ENCODE peak calls at places on chromosomes 13 and 19, in eight cellular contexts. One of them, this sample, is unnamed.

GRCh38 chr19:1019980-1020867 is 699 bp downstream of the TMEM259 start:
- DNase-seq in Peyer's patch: no peak
- DNase-seq in breast epithelium: no peak
- DNase-seq in H54: no peak
- DNase-seq in tibial nerve: no peak
- DNase-seq in upper lobe of left lung: peak
- DNase-seq in NB4: peak
- DNase-seq in transverse colon: no peak
- DNase-seq in this sample: no peak

GRCh38 chr19:46056536-46056935 is 15.7 kb upstream of the IGFL4 start:
- DNase-seq in Peyer's patch: no peak
- DNase-seq in tibial nerve: no peak
- DNase-seq in breast epithelium: no peak
- DNase-seq in NB4: no peak
- DNase-seq in H54: no peak
- DNase-seq in upper lobe of left lung: no peak
- DNase-seq in transverse colon: no peak
- DNase-seq in this sample: no peak

GRCh38 chr13:74206061-74206561 is 71.9 kb upstream of the KLF12 start:
- DNase-seq in NB4: no peak
- DNase-seq in breast epithelium: no peak
- DNase-seq in upper lobe of left lung: no peak
- DNase-seq in tibial nerve: no peak
- DNase-seq in transverse colon: no peak
- DNase-seq in H54: no peak
- DNase-seq in Peyer's patch: no peak
- DNase-seq in this sample: no peak

GRCh38 chr13:67374391-67374790 is 144.3 kb upstream of the PCDH9 start:
- DNase-seq in upper lobe of left lung: no peak
- DNase-seq in transverse colon: no peak
- DNase-seq in NB4: no peak
- DNase-seq in tibial nerve: no peak
- DNase-seq in Peyer's patch: no peak
- DNase-seq in H54: no peak
- DNase-seq in breast epithelium: no peak
- DNase-seq in this sample: no peak

GRCh38 chr19:45496349-45496953 is 396 bp downstream of the RTN2 start:
- DNase-seq in Peyer's patch: no peak
- DNase-seq in NB4: peak
- DNase-seq in H54: no peak
- DNase-seq in transverse colon: no peak
- DNase-seq in tibial nerve: no peak
- DNase-seq in upper lobe of left lung: peak
- DNase-seq in breast epithelium: no peak
- DNase-seq in this sample: peak

GRCh38 chr19:51439021-51439465 is 19.2 kb downstream of the SIGLEC8 start:
- DNase-seq in Peyer's patch: peak
- DNase-seq in NB4: peak
- DNase-seq in breast epithelium: no peak
- DNase-seq in H54: no peak
- DNase-seq in upper lobe of left lung: no peak
- DNase-seq in tibial nerve: peak
- DNase-seq in transverse colon: no peak
- DNase-seq in this sample: no peak

GRCh38 chr13:36919206-36919832 is 719 bp downstream of the SMAD9 start:
- DNase-seq in H54: no peak
- DNase-seq in NB4: no peak
- DNase-seq in tibial nerve: peak
- DNase-seq in transverse colon: peak
- DNase-seq in Peyer's patch: no peak
- DNase-seq in upper lobe of left lung: peak
- DNase-seq in breast epithelium: no peak
- DNase-seq in this sample: no peak

GRCh38 chr19:18208098-18208951 is 4.5 kb upstream of the RAB3A start:
- DNase-seq in transverse colon: peak
- DNase-seq in tibial nerve: no peak
- DNase-seq in breast epithelium: no peak
- DNase-seq in Peyer's patch: peak
- DNase-seq in H54: no peak
- DNase-seq in upper lobe of left lung: peak
- DNase-seq in NB4: peak
- DNase-seq in this sample: peak

GRCh38 chr13:101434486-101434885 is 18.0 kb upstream of the ITGBL1 start:
- DNase-seq in tibial nerve: no peak
- DNase-seq in transverse colon: no peak
- DNase-seq in H54: no peak
- DNase-seq in Peyer's patch: no peak
- DNase-seq in NB4: no peak
- DNase-seq in breast epithelium: no peak
- DNase-seq in upper lobe of left lung: no peak
- DNase-seq in this sample: no peak

DNA sequence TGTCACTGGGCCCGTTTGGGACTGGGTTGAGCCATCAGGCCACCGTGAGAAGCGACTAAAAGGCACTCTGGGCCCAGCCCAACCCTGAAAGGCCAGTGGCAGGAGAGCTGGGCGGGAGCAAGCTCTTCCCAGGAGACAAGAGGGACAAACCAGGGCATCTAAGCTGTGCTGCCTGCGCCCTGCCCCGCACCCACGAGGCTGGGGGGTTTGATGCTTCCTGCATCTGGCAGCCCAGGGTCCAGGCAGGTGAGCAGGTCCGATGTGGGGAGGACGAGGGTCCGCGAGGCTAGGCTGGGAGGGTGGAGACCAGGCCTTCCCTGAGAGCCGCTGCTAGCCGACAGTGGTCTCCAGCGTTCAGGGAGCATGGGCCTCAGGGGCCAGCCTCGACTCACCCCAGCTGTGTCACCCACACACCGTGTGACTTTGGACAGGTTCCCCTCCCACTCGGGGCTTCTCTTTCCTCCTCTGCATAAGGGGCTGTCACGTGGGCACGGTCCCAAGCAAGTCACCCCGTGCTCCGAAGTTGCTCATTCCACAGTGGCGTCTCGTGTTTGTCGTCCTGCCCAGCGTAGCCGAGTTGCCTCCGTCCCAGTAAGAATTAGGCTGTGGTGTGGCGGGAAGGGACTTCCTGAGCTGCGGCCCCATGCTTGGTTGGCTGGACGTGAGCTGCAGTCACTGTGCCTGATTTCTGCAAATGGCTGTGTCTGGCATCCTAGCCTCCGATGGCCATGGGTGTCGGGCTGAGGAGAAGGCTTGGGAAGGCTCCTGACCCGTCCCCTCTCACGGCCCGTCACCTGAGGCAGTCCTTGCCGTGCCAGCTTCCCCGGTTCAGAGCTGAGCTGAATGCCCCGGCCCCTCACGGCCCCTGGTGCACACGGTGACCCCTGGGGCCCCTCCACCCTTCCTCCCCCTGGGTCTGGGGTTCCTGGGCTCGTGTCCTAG is 15.7 kb downstream of the PLIN4 start:
- DNase-seq in H54: no peak
- DNase-seq in NB4: no peak
- DNase-seq in Peyer's patch: no peak
- DNase-seq in transverse colon: no peak
- DNase-seq in tibial nerve: no peak
- DNase-seq in breast epithelium: no peak
- DNase-seq in upper lobe of left lung: peak
- DNase-seq in this sample: no peak
- TF ChIP-seq POLR2A in H54: no peak
- TF ChIP-seq POLR2A in NB4: no peak
- TF ChIP-seq POLR2A in Peyer's patch: no peak
- TF ChIP-seq POLR2A in transverse colon: no peak
- TF ChIP-seq POLR2A in tibial nerve: no peak
- TF ChIP-seq POLR2A in breast epithelium: no peak
- TF ChIP-seq POLR2A in upper lobe of left lung: no peak
- TF ChIP-seq POLR2A in this sample: no peak

GRCh38 chr13:28099396-28100148 is 804 bp downstream of the FLT3 start:
- DNase-seq in breast epithelium: no peak
- DNase-seq in Peyer's patch: no peak
- DNase-seq in NB4: peak
- DNase-seq in upper lobe of left lung: no peak
- DNase-seq in transverse colon: no peak
- DNase-seq in H54: no peak
- DNase-seq in tibial nerve: no peak
- DNase-seq in this sample: no peak

GRCh38 chr13:28097503-28097902 is 2.9 kb downstream of the FLT3 start:
- DNase-seq in breast epithelium: no peak
- DNase-seq in NB4: no peak
- DNase-seq in transverse colon: no peak
- DNase-seq in H54: no peak
- DNase-seq in tibial nerve: no peak
- DNase-seq in upper lobe of left lung: no peak
- DNase-seq in Peyer's patch: no peak
- DNase-seq in this sample: no peak

GRCh38 chr13:28100149-28101121 is at the start of gene FLT3:
- DNase-seq in H54: no peak
- DNase-seq in upper lobe of left lung: peak
- DNase-seq in NB4: peak
- DNase-seq in transverse colon: peak
- DNase-seq in tibial nerve: no peak
- DNase-seq in Peyer's patch: peak
- DNase-seq in breast epithelium: no peak
- DNase-seq in this sample: peak
- TF ChIP-seq POLR2A in H54: no peak
- TF ChIP-seq POLR2A in upper lobe of left lung: no peak
- TF ChIP-seq POLR2A in NB4: peak
- TF ChIP-seq POLR2A in transverse colon: no peak
- TF ChIP-seq POLR2A in tibial nerve: no peak
- TF ChIP-seq POLR2A in Peyer's patch: no peak
- TF ChIP-seq POLR2A in breast epithelium: no peak
- TF ChIP-seq POLR2A in this sample: no peak

DNA sequence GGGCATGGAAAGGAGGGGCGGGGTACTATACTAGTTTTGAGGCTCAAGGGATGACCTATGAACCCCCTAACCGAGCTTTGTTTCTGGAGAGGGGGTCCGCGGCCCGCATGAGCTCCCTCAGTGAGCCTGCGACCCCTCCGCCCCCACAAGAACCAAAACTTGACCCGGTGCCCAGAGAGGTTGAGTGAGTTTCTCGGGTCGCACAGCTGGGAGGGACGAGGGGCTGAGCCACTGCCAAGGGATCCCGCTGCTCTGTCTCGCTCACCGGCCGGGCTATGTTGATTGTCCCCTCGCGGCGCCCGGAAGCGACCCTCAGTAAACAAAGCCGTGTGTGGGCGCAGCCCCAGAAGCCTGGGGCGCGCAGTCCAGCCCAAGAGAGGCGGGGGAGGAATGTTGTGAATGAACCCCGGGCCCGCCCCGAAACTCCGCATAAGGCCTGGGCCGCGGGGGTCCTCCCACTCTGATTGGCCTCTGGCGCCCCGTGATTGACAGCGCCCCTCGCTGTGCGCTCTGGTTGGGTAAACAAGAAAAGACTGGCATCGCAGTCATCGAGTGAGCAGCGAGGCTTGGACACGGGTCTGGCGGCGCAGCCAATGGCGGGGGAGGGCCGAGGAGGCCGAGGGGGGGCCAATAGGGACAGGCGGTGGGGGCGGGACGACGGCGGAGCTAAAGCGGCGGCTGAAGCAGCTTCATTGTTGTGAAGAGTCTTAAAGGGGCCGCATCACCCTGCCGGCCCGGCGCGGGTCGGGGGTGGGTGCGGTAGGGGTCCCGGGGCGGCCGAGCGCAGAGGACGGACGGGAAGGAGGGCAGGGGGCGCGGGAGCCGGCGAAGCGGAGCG is at the start of gene ZSWIM4:
- DNase-seq in upper lobe of left lung: peak
- DNase-seq in H54: peak
- DNase-seq in NB4: peak
- DNase-seq in breast epithelium: peak
- DNase-seq in transverse colon: peak
- DNase-seq in tibial nerve: peak
- DNase-seq in Peyer's patch: peak
- DNase-seq in this sample: peak
- TF ChIP-seq POLR2A in upper lobe of left lung: no peak
- TF ChIP-seq POLR2A in H54: peak
- TF ChIP-seq POLR2A in NB4: no peak
- TF ChIP-seq POLR2A in breast epithelium: peak
- TF ChIP-seq POLR2A in transverse colon: peak
- TF ChIP-seq POLR2A in tibial nerve: peak
- TF ChIP-seq POLR2A in Peyer's patch: peak
- TF ChIP-seq POLR2A in this sample: peak

GRCh38 chr19:11137542-11138384 is 17.8 kb downstream of the SPC24 start:
- DNase-seq in H54: peak
- DNase-seq in tibial nerve: peak
- DNase-seq in NB4: peak
- DNase-seq in upper lobe of left lung: no peak
- DNase-seq in breast epithelium: peak
- DNase-seq in Peyer's patch: peak
- DNase-seq in transverse colon: peak
- DNase-seq in this sample: peak
- TF ChIP-seq POLR2A in H54: no peak
- TF ChIP-seq POLR2A in tibial nerve: peak
- TF ChIP-seq POLR2A in NB4: peak
- TF ChIP-seq POLR2A in upper lobe of left lung: no peak
- TF ChIP-seq POLR2A in breast epithelium: no peak
- TF ChIP-seq POLR2A in Peyer's patch: no peak
- TF ChIP-seq POLR2A in transverse colon: no peak
- TF ChIP-seq POLR2A in this sample: no peak

DNA sequence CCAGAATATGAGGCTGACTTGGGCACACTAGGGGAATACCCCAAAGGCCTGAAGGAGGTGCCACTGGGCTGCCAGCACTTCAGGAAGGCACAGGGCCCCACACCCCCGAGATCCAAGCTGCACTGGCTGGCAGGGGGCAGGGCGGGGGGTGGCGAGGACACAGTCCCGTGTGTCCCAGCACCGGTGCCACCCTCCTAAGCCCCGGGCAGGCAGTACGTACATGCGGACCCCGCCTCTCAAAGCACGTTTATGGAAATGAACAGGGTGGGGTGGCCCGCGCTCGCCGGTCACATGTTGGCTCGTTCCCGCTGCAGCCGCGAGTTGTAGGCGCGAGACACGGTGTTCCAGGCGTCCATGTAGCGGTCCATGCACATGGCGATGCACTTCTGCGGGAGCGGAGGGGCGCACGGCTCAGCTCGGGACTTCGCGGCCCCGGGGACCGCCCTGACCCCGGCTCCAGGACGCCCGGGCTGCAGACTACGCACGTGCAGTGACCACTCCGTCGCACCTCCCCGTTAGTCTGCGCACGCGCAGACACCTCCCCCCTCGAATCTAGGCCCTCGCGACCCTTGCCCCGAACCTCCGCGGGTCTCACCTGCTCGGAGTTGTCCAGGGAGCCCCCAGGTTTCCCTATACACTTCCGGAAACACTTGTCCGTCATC is 594 bp downstream of the TIMM13 start:
- DNase-seq in breast epithelium: no peak
- DNase-seq in H54: peak
- DNase-seq in Peyer's patch: no peak
- DNase-seq in transverse colon: peak
- DNase-seq in NB4: peak
- DNase-seq in tibial nerve: no peak
- DNase-seq in upper lobe of left lung: peak
- DNase-seq in this sample: peak
- TF ChIP-seq POLR2A in breast epithelium: no peak
- TF ChIP-seq POLR2A in H54: no peak
- TF ChIP-seq POLR2A in Peyer's patch: no peak
- TF ChIP-seq POLR2A in transverse colon: no peak
- TF ChIP-seq POLR2A in NB4: no peak
- TF ChIP-seq POLR2A in tibial nerve: no peak
- TF ChIP-seq POLR2A in upper lobe of left lung: no peak
- TF ChIP-seq POLR2A in this sample: no peak

GRCh38 chr19:55605637-55606470 is at the start of gene ZNF865:
- DNase-seq in Peyer's patch: peak
- DNase-seq in H54: peak
- DNase-seq in NB4: peak
- DNase-seq in breast epithelium: peak
- DNase-seq in transverse colon: peak
- DNase-seq in tibial nerve: peak
- DNase-seq in upper lobe of left lung: no peak
- DNase-seq in this sample: peak
- TF ChIP-seq POLR2A in Peyer's patch: peak
- TF ChIP-seq POLR2A in H54: peak
- TF ChIP-seq POLR2A in NB4: no peak
- TF ChIP-seq POLR2A in breast epithelium: no peak
- TF ChIP-seq POLR2A in transverse colon: no peak
- TF ChIP-seq POLR2A in tibial nerve: no peak
- TF ChIP-seq POLR2A in upper lobe of left lung: no peak
- TF ChIP-seq POLR2A in this sample: no peak